ENCODE peak calls at places on chromosome 1, in eight cellular contexts. One of them, this sample, is unnamed. For H3K9me3 and H3K4me1, the result is how much of the 10 kb centered on the place peaks cover.

GRCh38 chr1:155086182-155086741 is 7.6 kb downstream of the EFNA3 start:
- DNase-seq in neuronal stem cell: peak
- DNase-seq in MM.1S: peak
- DNase-seq in IMR-90: no peak
- DNase-seq in GM23248: peak
- DNase-seq in fibroblast of lung: peak
- DNase-seq in HepG2: no peak
- DNase-seq in Karpas-422: peak
- DNase-seq in this sample: no peak

GRCh38 chr1:101193733-101194169 is 43.1 kb upstream of the S1PR1 start:
- DNase-seq in IMR-90: no peak
- DNase-seq in MM.1S: no peak
- DNase-seq in GM23248: peak
- DNase-seq in HepG2: peak
- DNase-seq in neuronal stem cell: no peak
- DNase-seq in Karpas-422: no peak
- DNase-seq in fibroblast of lung: no peak
- DNase-seq in this sample: no peak

GRCh38 chr1:158145173-158145719 is 35.4 kb upstream of the CD1D start:
- DNase-seq in IMR-90: peak
- DNase-seq in HepG2: no peak
- DNase-seq in neuronal stem cell: no peak
- DNase-seq in fibroblast of lung: peak
- DNase-seq in Karpas-422: no peak
- DNase-seq in MM.1S: no peak
- DNase-seq in GM23248: peak
- DNase-seq in this sample: no peak

GRCh38 chr1:54299037-54299436 is 99.1 kb downstream of the MRPL37 start:
- DNase-seq in IMR-90: no peak
- DNase-seq in fibroblast of lung: no peak
- DNase-seq in HepG2: no peak
- DNase-seq in MM.1S: no peak
- DNase-seq in GM23248: peak
- DNase-seq in Karpas-422: no peak
- DNase-seq in neuronal stem cell: peak
- DNase-seq in this sample: no peak

GRCh38 chr1:59027176-59027575 is 243.3 kb upstream of the JUN start:
- DNase-seq in neuronal stem cell: no peak
- DNase-seq in Karpas-422: no peak
- DNase-seq in fibroblast of lung: peak
- DNase-seq in HepG2: no peak
- DNase-seq in GM23248: peak
- DNase-seq in MM.1S: no peak
- DNase-seq in IMR-90: peak
- DNase-seq in this sample: no peak

GRCh38 chr1:52238887-52239707 is 97.2 kb downstream of the ZFYVE9 start:
- DNase-seq in GM23248: peak
- DNase-seq in MM.1S: no peak
- DNase-seq in HepG2: no peak
- DNase-seq in IMR-90: peak
- DNase-seq in fibroblast of lung: peak
- DNase-seq in neuronal stem cell: no peak
- DNase-seq in Karpas-422: peak
- DNase-seq in this sample: no peak

GRCh38 chr1:62233926-62234450 is 39.3 kb downstream of the L1TD1 start:
- DNase-seq in GM23248: no peak
- DNase-seq in fibroblast of lung: no peak
- DNase-seq in neuronal stem cell: no peak
- DNase-seq in IMR-90: no peak
- DNase-seq in MM.1S: no peak
- DNase-seq in Karpas-422: no peak
- DNase-seq in HepG2: no peak
- DNase-seq in this sample: no peak

GRCh38 chr1:15525043-15525958 is 1.3 kb upstream of the CASP9 start:
- DNase-seq in HepG2: peak
- DNase-seq in MM.1S: peak
- DNase-seq in IMR-90: no peak
- DNase-seq in fibroblast of lung: no peak
- DNase-seq in GM23248: peak
- DNase-seq in neuronal stem cell: peak
- DNase-seq in Karpas-422: peak
- DNase-seq in this sample: no peak

GRCh38 chr1:244349581-244350001 is 102.1 kb downstream of the ADSS2 start:
- DNase-seq in IMR-90: peak
- DNase-seq in fibroblast of lung: no peak
- DNase-seq in GM23248: peak
- DNase-seq in Karpas-422: no peak
- DNase-seq in HepG2: no peak
- DNase-seq in MM.1S: no peak
- DNase-seq in neuronal stem cell: no peak
- DNase-seq in this sample: no peak

GRCh38 chr1:169027607-169028320 is 78.7 kb upstream of the ATP1B1 start:
- DNase-seq in fibroblast of lung: no peak
- DNase-seq in MM.1S: no peak
- DNase-seq in Karpas-422: no peak
- DNase-seq in HepG2: no peak
- DNase-seq in neuronal stem cell: no peak
- DNase-seq in GM23248: no peak
- DNase-seq in IMR-90: no peak
- DNase-seq in this sample: no peak

GRCh38 chr1:41764608-41765007 is 154.1 kb downstream of the HIVEP3 start:
- DNase-seq in GM23248: no peak
- DNase-seq in HepG2: no peak
- DNase-seq in Karpas-422: peak
- DNase-seq in neuronal stem cell: no peak
- DNase-seq in fibroblast of lung: no peak
- DNase-seq in MM.1S: no peak
- DNase-seq in IMR-90: no peak
- DNase-seq in this sample: no peak

GRCh38 chr1:151131832-151132675 is 14.4 kb downstream of the SEMA6C start:
- DNase-seq in MM.1S: no peak
- DNase-seq in IMR-90: no peak
- DNase-seq in fibroblast of lung: no peak
- DNase-seq in neuronal stem cell: no peak
- DNase-seq in Karpas-422: no peak
- DNase-seq in GM23248: peak
- DNase-seq in HepG2: no peak
- DNase-seq in this sample: no peak

GRCh38 chr1:230905733-230906132 is 37.4 kb upstream of the C1orf198 start:
- DNase-seq in HepG2: no peak
- DNase-seq in GM23248: peak
- DNase-seq in IMR-90: peak
- DNase-seq in Karpas-422: no peak
- DNase-seq in MM.1S: no peak
- DNase-seq in neuronal stem cell: no peak
- DNase-seq in fibroblast of lung: no peak
- DNase-seq in this sample: no peak

DNA sequence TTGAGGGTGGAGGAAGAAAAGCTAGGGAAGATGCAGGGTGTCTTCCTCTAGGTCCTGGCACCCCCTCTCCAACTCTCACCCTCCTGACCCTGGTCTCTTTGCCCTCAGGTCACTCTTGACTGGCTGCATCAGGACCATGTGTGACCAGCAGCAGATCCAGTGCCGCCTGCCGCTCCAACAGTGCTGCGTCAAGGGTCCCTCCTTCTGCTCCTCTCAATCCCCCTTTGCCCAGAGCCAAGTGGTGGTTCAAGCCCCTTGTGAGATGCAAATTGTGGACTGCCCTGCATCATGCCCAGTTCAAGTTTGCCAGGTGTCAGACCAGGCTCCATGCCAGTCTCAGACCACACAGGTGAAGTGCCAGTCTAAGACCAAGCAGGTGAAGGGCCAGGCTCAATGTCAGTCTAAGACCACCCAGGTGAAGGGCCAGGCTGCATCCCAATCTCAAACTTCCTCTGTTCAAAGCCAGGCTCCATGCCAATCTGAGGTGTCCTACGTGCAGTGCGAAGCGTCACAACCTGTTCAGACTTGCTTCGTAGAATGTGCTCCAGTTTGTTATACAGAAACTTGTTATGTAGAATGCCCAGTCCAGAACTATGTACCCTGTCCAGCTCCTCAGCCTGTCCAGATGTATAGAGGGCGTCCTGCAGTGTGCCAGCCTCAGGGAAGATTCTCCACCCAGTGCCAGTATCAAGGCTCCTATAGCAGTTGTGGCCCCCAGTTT is 1.8 kb downstream of the KPRP start:
- DNase-seq in GM23248: no peak
- DNase-seq in IMR-90: no peak
- DNase-seq in neuronal stem cell: no peak
- DNase-seq in MM.1S: no peak
- DNase-seq in fibroblast of lung: no peak
- DNase-seq in Karpas-422: no peak
- DNase-seq in HepG2: no peak
- DNase-seq in this sample: no peak
- H3K9me3 ChIP-seq in GM23248: under half
- H3K9me3 ChIP-seq in IMR-90: under half
- H3K9me3 ChIP-seq in neuronal stem cell: under half
- H3K9me3 ChIP-seq in MM.1S: under half
- H3K9me3 ChIP-seq in fibroblast of lung: under half
- H3K9me3 ChIP-seq in Karpas-422: under half
- H3K9me3 ChIP-seq in HepG2: under half
- H3K9me3 ChIP-seq in this sample: under half

GRCh38 chr1:171845998-171846397 is 4.7 kb downstream of the DNM3 start:
- DNase-seq in GM23248: no peak
- DNase-seq in MM.1S: no peak
- DNase-seq in HepG2: no peak
- DNase-seq in neuronal stem cell: no peak
- DNase-seq in fibroblast of lung: no peak
- DNase-seq in IMR-90: no peak
- DNase-seq in Karpas-422: no peak
- DNase-seq in this sample: no peak
- H3K4me1 ChIP-seq in GM23248: under half
- H3K4me1 ChIP-seq in MM.1S: under half
- H3K4me1 ChIP-seq in HepG2: under half
- H3K4me1 ChIP-seq in neuronal stem cell: under half
- H3K4me1 ChIP-seq in fibroblast of lung: under half
- H3K4me1 ChIP-seq in IMR-90: under half
- H3K4me1 ChIP-seq in Karpas-422: under half
- H3K4me1 ChIP-seq in this sample: under half

GRCh38 chr1:26352338-26352679 is 1.6 kb downstream of the CRYBG2 start:
- DNase-seq in neuronal stem cell: no peak
- DNase-seq in GM23248: no peak
- DNase-seq in HepG2: no peak
- DNase-seq in fibroblast of lung: no peak
- DNase-seq in Karpas-422: no peak
- DNase-seq in MM.1S: no peak
- DNase-seq in IMR-90: no peak
- DNase-seq in this sample: no peak
- H2AFZ ChIP-seq in neuronal stem cell: no peak
- H2AFZ ChIP-seq in GM23248: no peak
- H2AFZ ChIP-seq in HepG2: no peak
- H2AFZ ChIP-seq in fibroblast of lung: no peak
- H2AFZ ChIP-seq in Karpas-422: no peak
- H2AFZ ChIP-seq in MM.1S: no peak
- H2AFZ ChIP-seq in IMR-90: peak
- H2AFZ ChIP-seq in this sample: peak

GRCh38 chr1:64915381-64916274 is 50.7 kb downstream of the JAK1 start:
- DNase-seq in neuronal stem cell: no peak
- DNase-seq in Karpas-422: no peak
- DNase-seq in IMR-90: peak
- DNase-seq in GM23248: peak
- DNase-seq in fibroblast of lung: peak
- DNase-seq in HepG2: peak
- DNase-seq in MM.1S: no peak
- DNase-seq in this sample: no peak
- H3K9me3 ChIP-seq in neuronal stem cell: under half
- H3K9me3 ChIP-seq in Karpas-422: under half
- H3K9me3 ChIP-seq in IMR-90: under half
- H3K9me3 ChIP-seq in GM23248: under half
- H3K9me3 ChIP-seq in fibroblast of lung: under half
- H3K9me3 ChIP-seq in HepG2: under half
- H3K9me3 ChIP-seq in MM.1S: under half
- H3K9me3 ChIP-seq in this sample: under half

GRCh38 chr1:19759740-19760089 is 40.0 kb downstream of the TMCO4 start:
- DNase-seq in GM23248: peak
- DNase-seq in MM.1S: no peak
- DNase-seq in IMR-90: peak
- DNase-seq in neuronal stem cell: no peak
- DNase-seq in HepG2: peak
- DNase-seq in fibroblast of lung: no peak
- DNase-seq in Karpas-422: no peak
- DNase-seq in this sample: no peak
- H3K4me1 ChIP-seq in GM23248: under half
- H3K4me1 ChIP-seq in MM.1S: under half
- H3K4me1 ChIP-seq in IMR-90: under half
- H3K4me1 ChIP-seq in neuronal stem cell: under half
- H3K4me1 ChIP-seq in HepG2: under half
- H3K4me1 ChIP-seq in fibroblast of lung: under half
- H3K4me1 ChIP-seq in Karpas-422: under half
- H3K4me1 ChIP-seq in this sample: under half

DNA sequence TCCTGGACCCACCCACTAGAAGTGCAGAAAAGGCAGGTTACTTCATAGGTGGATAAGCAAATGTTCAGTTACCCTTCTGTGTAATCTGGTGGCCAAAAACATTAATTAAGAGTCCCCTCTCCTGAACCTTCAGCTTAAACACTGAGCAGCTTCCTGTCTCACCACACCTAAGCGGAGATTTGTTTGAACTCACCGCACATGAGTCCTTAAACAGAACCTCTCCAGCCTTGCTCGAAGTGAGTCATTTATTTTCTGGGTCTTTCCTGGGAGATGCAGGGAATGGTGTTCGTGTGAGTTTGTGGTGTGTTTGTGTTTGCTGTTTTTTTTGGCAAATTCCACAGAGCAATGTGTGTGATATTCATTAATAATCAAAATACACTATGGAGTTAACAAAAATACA is 7.6 kb upstream of the FNBP1L start:
- DNase-seq in fibroblast of lung: no peak
- DNase-seq in IMR-90: no peak
- DNase-seq in MM.1S: no peak
- DNase-seq in HepG2: peak
- DNase-seq in Karpas-422: no peak
- DNase-seq in GM23248: no peak
- DNase-seq in neuronal stem cell: no peak
- DNase-seq in this sample: no peak
- H2AFZ ChIP-seq in fibroblast of lung: no peak
- H2AFZ ChIP-seq in IMR-90: no peak
- H2AFZ ChIP-seq in MM.1S: no peak
- H2AFZ ChIP-seq in HepG2: peak
- H2AFZ ChIP-seq in Karpas-422: no peak
- H2AFZ ChIP-seq in GM23248: no peak
- H2AFZ ChIP-seq in neuronal stem cell: no peak
- H2AFZ ChIP-seq in this sample: no peak

DNA sequence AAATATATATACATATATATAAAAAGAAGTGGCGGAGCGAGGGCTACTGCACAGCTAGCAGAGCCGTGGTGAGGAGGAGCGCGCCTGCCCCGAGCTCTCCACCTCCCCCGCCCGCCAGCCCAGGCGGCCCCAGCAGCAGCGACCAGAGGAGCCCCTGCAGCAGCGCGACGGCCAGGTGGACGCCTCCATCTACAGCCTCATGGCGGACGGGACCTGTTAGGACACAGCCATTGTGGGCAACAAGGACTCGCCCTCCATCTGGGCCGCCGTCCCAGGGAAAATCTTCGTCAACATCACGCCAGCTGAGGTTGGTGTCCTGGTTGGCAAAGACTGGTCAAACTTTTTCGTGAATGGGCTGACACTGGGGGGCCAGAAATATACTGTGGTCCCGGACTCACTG is 41.9 kb upstream of the REG4 start:
- DNase-seq in MM.1S: no peak
- DNase-seq in fibroblast of lung: no peak
- DNase-seq in HepG2: no peak
- DNase-seq in GM23248: no peak
- DNase-seq in neuronal stem cell: no peak
- DNase-seq in Karpas-422: no peak
- DNase-seq in IMR-90: no peak
- DNase-seq in this sample: no peak
- H3K9me3 ChIP-seq in MM.1S: under half
- H3K9me3 ChIP-seq in fibroblast of lung: under half
- H3K9me3 ChIP-seq in HepG2: under half
- H3K9me3 ChIP-seq in GM23248: under half
- H3K9me3 ChIP-seq in neuronal stem cell: under half
- H3K9me3 ChIP-seq in Karpas-422: under half
- H3K9me3 ChIP-seq in IMR-90: under half
- H3K9me3 ChIP-seq in this sample: under half

This sample was measured in keratinocyte.